ENCODE peak calls at places on chromosomes 1 and 21, in five cellular contexts. One of them, this sample, is unnamed.
A peak's percentile ranks its signal among the peaks of the same experiment; 100 is the strongest.

GRCh38 chr1:99748419-99748818 is 18.0 kb downstream of the FRRS1 start:
- DNase-seq in endodermal cell: no peak
- DNase-seq in prostate gland: no peak
- DNase-seq in hepatocyte: peak; percentile 51
- DNase-seq in ovary: no peak
- DNase-seq in this sample: no peak

GRCh38 chr1:107786214-107786842 is 178.7 kb downstream of the VAV3 start:
- DNase-seq in prostate gland: no peak
- DNase-seq in ovary: no peak
- DNase-seq in hepatocyte: no peak
- DNase-seq in endodermal cell: no peak
- DNase-seq in this sample: no peak

GRCh38 chr1:19610282-19610978 is 33.7 kb upstream of the NBL1 start:
- DNase-seq in prostate gland: no peak
- DNase-seq in endodermal cell: no peak
- DNase-seq in ovary: no peak
- DNase-seq in hepatocyte: no peak
- DNase-seq in this sample: no peak

GRCh38 chr1:109796484-109797305 is 33.0 kb upstream of the EPS8L3 start:
- DNase-seq in ovary: no peak
- DNase-seq in endodermal cell: peak; percentile 9
- DNase-seq in prostate gland: no peak
- DNase-seq in hepatocyte: no peak
- DNase-seq in this sample: peak; percentile 25

GRCh38 chr1:10888791-10889627 is 92.6 kb upstream of the CASZ1 start:
- DNase-seq in prostate gland: no peak
- DNase-seq in ovary: no peak
- DNase-seq in hepatocyte: peak; percentile 40
- DNase-seq in endodermal cell: peak; percentile 70
- DNase-seq in this sample: peak; percentile 45

GRCh38 chr1:150535511-150536281 is 13.5 kb upstream of the ADAMTSL4 start:
- DNase-seq in prostate gland: no peak
- DNase-seq in endodermal cell: peak; percentile 70
- DNase-seq in ovary: no peak
- DNase-seq in hepatocyte: peak; percentile 6
- DNase-seq in this sample: peak; percentile 20

GRCh38 chr1:220786337-220787068 is at the start of gene MTARC1:
- DNase-seq in ovary: peak; percentile 61
- DNase-seq in endodermal cell: peak; percentile 94
- DNase-seq in hepatocyte: peak; percentile 74
- DNase-seq in prostate gland: peak; percentile 70
- DNase-seq in this sample: peak; percentile 87

GRCh38 chr1:2865571-2866414 is 64.3 kb upstream of the TTC34 start:
- DNase-seq in endodermal cell: no peak
- DNase-seq in prostate gland: no peak
- DNase-seq in ovary: no peak
- DNase-seq in hepatocyte: no peak
- DNase-seq in this sample: no peak

GRCh38 chr21:14863745-14864210 is 201.0 kb downstream of the NRIP1 start:
- DNase-seq in ovary: no peak
- DNase-seq in endodermal cell: no peak
- DNase-seq in hepatocyte: peak; percentile 56
- DNase-seq in prostate gland: no peak
- DNase-seq in this sample: no peak

GRCh38 chr1:27621067-27621920 is 13.7 kb downstream of the FGR start:
- DNase-seq in hepatocyte: no peak
- DNase-seq in prostate gland: no peak
- DNase-seq in endodermal cell: no peak
- DNase-seq in ovary: no peak
- DNase-seq in this sample: no peak

GRCh38 chr1:171699526-171699925 is 42.3 kb downstream of the VAMP4 start:
- DNase-seq in ovary: no peak
- DNase-seq in endodermal cell: no peak
- DNase-seq in prostate gland: no peak
- DNase-seq in hepatocyte: no peak
- DNase-seq in this sample: no peak

GRCh38 chr1:229882621-229883020 is 184.4 kb upstream of the GALNT2 start:
- DNase-seq in endodermal cell: peak; percentile 44
- DNase-seq in prostate gland: no peak
- DNase-seq in ovary: no peak
- DNase-seq in hepatocyte: no peak
- DNase-seq in this sample: no peak

GRCh38 chr1:67053535-67053784 is 488 bp downstream of the SLC35D1 start:
- DNase-seq in ovary: peak; percentile 72
- DNase-seq in prostate gland: peak; percentile 48
- DNase-seq in endodermal cell: no peak
- DNase-seq in hepatocyte: peak; percentile 87
- DNase-seq in this sample: peak; percentile 72

GRCh38 chr1:178489399-178489798 is 7.4 kb downstream of the CLEC20A start:
- DNase-seq in endodermal cell: no peak
- DNase-seq in hepatocyte: no peak
- DNase-seq in prostate gland: no peak
- DNase-seq in ovary: no peak
- DNase-seq in this sample: no peak

GRCh38 chr1:54310439-54311328 is 95.5 kb downstream of the SSBP3 start:
- DNase-seq in ovary: no peak
- DNase-seq in endodermal cell: peak; percentile 94
- DNase-seq in prostate gland: no peak
- DNase-seq in hepatocyte: peak; percentile 69
- DNase-seq in this sample: no peak

GRCh38 chr1:9289090-9289534 is 3.6 kb upstream of the SPSB1 start:
- DNase-seq in prostate gland: peak; percentile 68
- DNase-seq in hepatocyte: peak; percentile 71
- DNase-seq in endodermal cell: peak; percentile 91
- DNase-seq in ovary: peak; percentile 78
- DNase-seq in this sample: peak; percentile 89

GRCh38 chr1:221272940-221273339 is 393.7 kb downstream of the HLX start:
- DNase-seq in ovary: no peak
- DNase-seq in hepatocyte: no peak
- DNase-seq in prostate gland: no peak
- DNase-seq in endodermal cell: no peak
- DNase-seq in this sample: no peak

GRCh38 chr21:31282095-31282709 is 61.9 kb downstream of the TIAM1 start:
- DNase-seq in ovary: no peak
- DNase-seq in endodermal cell: no peak
- DNase-seq in prostate gland: no peak
- DNase-seq in hepatocyte: peak; percentile 35
- DNase-seq in this sample: no peak

GRCh38 chr1:172343246-172344099 is 77.0 kb upstream of the C1orf105 start:
- DNase-seq in prostate gland: no peak
- DNase-seq in ovary: no peak
- DNase-seq in endodermal cell: no peak
- DNase-seq in hepatocyte: peak; percentile 43
- DNase-seq in this sample: no peak

GRCh38 chr1:9868244-9868590 is 41.9 kb downstream of the CTNNBIP1 start:
- DNase-seq in ovary: no peak
- DNase-seq in prostate gland: no peak
- DNase-seq in endodermal cell: no peak
- DNase-seq in hepatocyte: no peak
- DNase-seq in this sample: no peak

GRCh38 chr1:115978292-115978941 is 2.1 kb downstream of the SLC22A15 start:
- DNase-seq in prostate gland: no peak
- DNase-seq in endodermal cell: no peak
- DNase-seq in hepatocyte: no peak
- DNase-seq in ovary: no peak
- DNase-seq in this sample: no peak

GRCh38 chr1:15304708-15305326 is 57.8 kb downstream of the FHAD1 start:
- DNase-seq in ovary: peak; percentile 78
- DNase-seq in hepatocyte: peak; percentile 85
- DNase-seq in prostate gland: peak; percentile 66
- DNase-seq in endodermal cell: peak; percentile 90
- DNase-seq in this sample: no peak

GRCh38 chr1:193545171-193545570 is 358.8 kb upstream of the B3GALT2 start:
- DNase-seq in hepatocyte: no peak
- DNase-seq in prostate gland: no peak
- DNase-seq in ovary: no peak
- DNase-seq in endodermal cell: no peak
- DNase-seq in this sample: no peak

GRCh38 chr1:194535369-194535768 is 1349.0 kb upstream of the B3GALT2 start:
- DNase-seq in endodermal cell: peak; percentile 67
- DNase-seq in hepatocyte: peak; percentile 16
- DNase-seq in prostate gland: no peak
- DNase-seq in ovary: no peak
- DNase-seq in this sample: no peak

GRCh38 chr1:111463029-111463683 is 10.6 kb upstream of the C1orf162 start:
- DNase-seq in ovary: no peak
- DNase-seq in prostate gland: no peak
- DNase-seq in hepatocyte: no peak
- DNase-seq in endodermal cell: no peak
- DNase-seq in this sample: no peak

DNA sequence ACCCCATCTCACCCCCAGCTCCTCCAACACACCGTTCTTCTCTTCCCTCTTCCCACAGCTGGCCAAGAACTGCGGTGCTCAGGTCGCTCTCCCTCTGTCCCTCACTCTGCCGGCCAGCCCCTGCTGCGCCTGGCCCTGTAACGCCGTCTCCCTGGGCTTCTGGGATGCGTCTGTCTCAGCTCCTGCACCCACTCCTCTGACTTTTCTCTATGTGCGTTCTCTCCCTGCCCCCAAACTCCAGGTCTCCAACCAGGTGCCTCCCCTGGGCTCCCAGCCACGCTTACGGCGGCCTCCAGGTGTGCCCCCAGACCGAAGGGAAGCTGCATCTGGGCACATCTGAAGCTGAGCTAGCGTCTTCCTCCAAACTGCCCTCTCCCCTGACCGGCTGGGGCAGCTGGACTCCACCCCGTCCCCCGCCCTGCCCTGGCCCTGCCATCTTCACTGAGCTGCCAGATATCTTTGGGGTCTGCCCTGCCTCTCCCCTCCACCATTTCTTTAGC is 2.6 kb downstream of the KRTAP10-12 start:
- DNase-seq in prostate gland: no peak
- DNase-seq in ovary: no peak
- DNase-seq in endodermal cell: peak; percentile 62
- DNase-seq in hepatocyte: no peak
- DNase-seq in this sample: no peak
- H3K27me3 ChIP-seq in prostate gland: peaks cover 14% of the 10 kb centered on the region
- H3K27me3 ChIP-seq in ovary: no peaks in the 10 kb centered on the region
- H3K27me3 ChIP-seq in endodermal cell: peaks cover 11% of the 10 kb centered on the region
- H3K27me3 ChIP-seq in hepatocyte: peaks cover 41% of the 10 kb centered on the region
- H3K27me3 ChIP-seq in this sample: no peaks in the 10 kb centered on the region

GRCh38 chr1:70899735-70900134 is 147.9 kb downstream of the PTGER3 start:
- DNase-seq in endodermal cell: no peak
- DNase-seq in prostate gland: no peak
- DNase-seq in ovary: no peak
- DNase-seq in hepatocyte: no peak
- DNase-seq in this sample: no peak
- H3K4me1 ChIP-seq in endodermal cell: peaks cover 8% of the 10 kb centered on the region
- H3K4me1 ChIP-seq in prostate gland: no peaks in the 10 kb centered on the region
- H3K4me1 ChIP-seq in ovary: no peaks in the 10 kb centered on the region
- H3K4me1 ChIP-seq in hepatocyte: no peaks in the 10 kb centered on the region
- H3K4me1 ChIP-seq in this sample: no peaks in the 10 kb centered on the region

GRCh38 chr1:153460551-153460950 is at the start of gene S100A7:
- DNase-seq in endodermal cell: no peak
- DNase-seq in ovary: no peak
- DNase-seq in prostate gland: no peak
- DNase-seq in hepatocyte: no peak
- DNase-seq in this sample: no peak
- H3K27me3 ChIP-seq in endodermal cell: no peaks in the 10 kb centered on the region
- H3K27me3 ChIP-seq in ovary: no peaks in the 10 kb centered on the region
- H3K27me3 ChIP-seq in prostate gland: no peaks in the 10 kb centered on the region
- H3K27me3 ChIP-seq in hepatocyte: no peaks in the 10 kb centered on the region
- H3K27me3 ChIP-seq in this sample: no peaks in the 10 kb centered on the region

GRCh38 chr1:151838491-151839412 is 868 bp downstream of the C2CD4D start:
- DNase-seq in ovary: no peak
- DNase-seq in prostate gland: no peak
- DNase-seq in endodermal cell: peak; percentile 77
- DNase-seq in hepatocyte: peak; percentile 46
- DNase-seq in this sample: no peak
- H3K4me1 ChIP-seq in ovary: no peaks in the 10 kb centered on the region
- H3K4me1 ChIP-seq in prostate gland: peaks cover 19% of the 10 kb centered on the region
- H3K4me1 ChIP-seq in endodermal cell: no peaks in the 10 kb centered on the region
- H3K4me1 ChIP-seq in hepatocyte: peaks cover 13% of the 10 kb centered on the region
- H3K4me1 ChIP-seq in this sample: no peaks in the 10 kb centered on the region

GRCh38 chr1:18278953-18279712 is 171.5 kb downstream of the IGSF21 start:
- DNase-seq in ovary: no peak
- DNase-seq in hepatocyte: no peak
- DNase-seq in endodermal cell: peak; percentile 70
- DNase-seq in prostate gland: no peak
- DNase-seq in this sample: no peak

GRCh38 chr1:18279713-18280074 is 172.1 kb downstream of the IGSF21 start:
- DNase-seq in prostate gland: no peak
- DNase-seq in ovary: no peak
- DNase-seq in endodermal cell: no peak
- DNase-seq in hepatocyte: no peak
- DNase-seq in this sample: peak; percentile 65

GRCh38 chr1:18282851-18283600 is 175.4 kb downstream of the IGSF21 start:
- DNase-seq in prostate gland: no peak
- DNase-seq in ovary: no peak
- DNase-seq in hepatocyte: no peak
- DNase-seq in endodermal cell: no peak
- DNase-seq in this sample: no peak

GRCh38 chr1:18283601-18284385 is 176.2 kb downstream of the IGSF21 start:
- DNase-seq in prostate gland: no peak
- DNase-seq in hepatocyte: no peak
- DNase-seq in ovary: no peak
- DNase-seq in endodermal cell: peak; percentile 87
- DNase-seq in this sample: no peak

GRCh38 chr1:18280956-18281355 is 173.4 kb downstream of the IGSF21 start:
- DNase-seq in prostate gland: no peak
- DNase-seq in hepatocyte: no peak
- DNase-seq in endodermal cell: no peak
- DNase-seq in ovary: no peak
- DNase-seq in this sample: no peak
- H3K27me3 ChIP-seq in prostate gland: peaks cover 10% of the 10 kb centered on the region
- H3K27me3 ChIP-seq in hepatocyte: peaks cover 12% of the 10 kb centered on the region
- H3K27me3 ChIP-seq in endodermal cell: no peaks in the 10 kb centered on the region
- H3K27me3 ChIP-seq in ovary: no peaks in the 10 kb centered on the region
- H3K27me3 ChIP-seq in this sample: no peaks in the 10 kb centered on the region

GRCh38 chr1:87927391-87928073 is 598.9 kb downstream of the LMO4 start:
- DNase-seq in prostate gland: no peak
- DNase-seq in hepatocyte: no peak
- DNase-seq in endodermal cell: peak; percentile 67
- DNase-seq in ovary: no peak
- DNase-seq in this sample: no peak

GRCh38 chr1:87928623-87929022 is 599.9 kb downstream of the LMO4 start:
- DNase-seq in prostate gland: no peak
- DNase-seq in hepatocyte: peak; percentile 30
- DNase-seq in ovary: no peak
- DNase-seq in endodermal cell: no peak
- DNase-seq in this sample: no peak

GRCh38 chr1:87937774-87938173 is 609.1 kb downstream of the LMO4 start:
- DNase-seq in ovary: no peak
- DNase-seq in endodermal cell: no peak
- DNase-seq in prostate gland: no peak
- DNase-seq in hepatocyte: no peak
- DNase-seq in this sample: no peak

DNA sequence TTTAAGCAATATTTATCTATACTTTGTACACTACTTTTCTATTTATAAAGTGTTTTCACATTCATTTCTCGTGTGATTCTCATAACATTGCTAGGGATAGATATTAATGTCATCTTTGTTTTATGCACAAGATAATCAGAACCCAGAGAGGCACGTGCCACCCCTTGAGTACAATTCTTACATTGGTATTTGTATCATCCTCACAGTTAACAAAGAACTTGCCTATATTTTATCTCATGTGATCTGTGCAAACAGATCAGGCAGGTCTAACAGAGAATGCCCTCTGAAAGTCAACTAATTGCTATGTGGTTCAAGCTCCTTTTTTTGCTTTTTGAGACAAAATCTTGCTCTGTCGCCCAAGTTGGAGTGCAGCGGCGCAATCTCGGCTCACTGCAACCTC is 604.5 kb downstream of the LMO4 start:
- DNase-seq in hepatocyte: no peak
- DNase-seq in endodermal cell: no peak
- DNase-seq in prostate gland: no peak
- DNase-seq in ovary: no peak
- DNase-seq in this sample: no peak
- H3K4me1 ChIP-seq in hepatocyte: peaks cover 3% of the 10 kb centered on the region
- H3K4me1 ChIP-seq in endodermal cell: no peaks in the 10 kb centered on the region
- H3K4me1 ChIP-seq in prostate gland: no peaks in the 10 kb centered on the region
- H3K4me1 ChIP-seq in ovary: no peaks in the 10 kb centered on the region
- H3K4me1 ChIP-seq in this sample: no peaks in the 10 kb centered on the region

This sample was measured in aorta.